ENCODE peak calls at places on chromosomes 11 and 22, in four cellular contexts. G is hepatocyte, C is PC-3, Y is GM23338. H is an unnamed sample.

GRCh38 chr11:832529-833113 is at the start of gene CD151:
- DNase-seq in G (peak), C (peak), Y (peak), H (peak)

GRCh38 chr11:100941033-100941432 is 188.6 kb downstream of the PGR start:
- DNase-seq in C (no peak), G (no peak), Y (no peak), H (peak)

GRCh38 chr11:114171257-114172054 is 111.9 kb downstream of the ZBTB16 start:
- DNase-seq in C (no peak), G (peak), Y (no peak), H (no peak)

GRCh38 chr11:124920870-124921609 is 2.0 kb downstream of the HEPN1 start:
- DNase-seq in Y (peak), C (no peak), G (peak), H (peak)

GRCh38 chr11:120625565-120625964 is 114.0 kb downstream of the GRIK4 start:
- DNase-seq in C (no peak), Y (no peak), G (no peak), H (no peak)

GRCh38 chr22:30985561-30986208 is 16.6 kb downstream of the TUG1 start:
- DNase-seq in Y (peak), C (peak), G (no peak), H (no peak)

GRCh38 chr11:8263769-8264410 is at the start of gene LMO1:
- DNase-seq in C (peak), G (peak), Y (peak), H (peak)

GRCh38 chr11:122743949-122744876 is 88.7 kb downstream of the UBASH3B start:
- DNase-seq in Y (no peak), C (no peak), G (no peak), H (no peak)

GRCh38 chr22:36329217-36330078 is 58.3 kb downstream of the MYH9 start:
- DNase-seq in Y (peak), C (peak), G (peak), H (peak)

GRCh38 chr11:92662580-92662979 is 306.9 kb upstream of the MTNR1B start:
- DNase-seq in C (no peak), Y (no peak), G (no peak), H (no peak)

GRCh38 chr22:21443057-21443734 is 24.0 kb upstream of the TMEM191C start:
- DNase-seq in G (no peak), Y (no peak), C (no peak), H (peak)

GRCh38 chr11:113906038-113906437 is 1.4 kb downstream of the HTR3B start:
- DNase-seq in Y (peak), C (peak), G (peak), H (peak)

GRCh38 chr22:48486163-48486957 is 1341.3 kb downstream of the BRD1 start:
- DNase-seq in C (no peak), Y (no peak), G (peak), H (no peak)

GRCh38 chr22:20384865-20385264 is 9.1 kb upstream of the ZNF74 start:
- DNase-seq in Y (no peak), G (no peak), C (no peak), H (no peak)

GRCh38 chr22:20378110-20378509 is 15.8 kb upstream of the ZNF74 start:
- DNase-seq in C (no peak), G (no peak), Y (no peak), H (no peak)

GRCh38 chr22:20384171-20384570 is 9.8 kb upstream of the ZNF74 start:
- DNase-seq in Y (no peak), G (no peak), C (no peak), H (no peak)

GRCh38 chr22:20380486-20380885 is 13.5 kb upstream of the ZNF74 start:
- DNase-seq in C (no peak), G (no peak), Y (no peak), H (no peak)
- TF ChIP-seq EZH2phosphoT487 in C (no peak), G (no peak), Y (no peak), H (no peak)

DNA sequence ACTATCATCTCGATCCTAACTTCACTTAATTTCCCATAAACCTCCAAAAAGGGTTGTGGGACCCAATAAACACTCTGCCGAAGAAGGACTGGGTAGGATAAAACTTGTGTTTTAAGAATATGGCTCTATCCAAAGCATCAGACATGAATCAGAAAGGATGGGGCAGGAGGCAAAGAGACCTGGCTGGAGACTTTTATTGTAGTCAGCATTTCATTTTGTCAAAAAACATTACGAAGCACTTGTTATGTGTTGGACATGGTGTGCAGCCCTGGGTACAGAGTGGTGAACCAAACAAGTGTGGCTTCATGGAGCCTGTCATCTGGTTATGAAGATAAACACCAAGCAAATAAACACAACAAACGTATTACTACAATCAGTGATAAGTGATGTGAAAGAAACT is 17.3 kb downstream of the IL10RA start:
- DNase-seq in C (no peak), G (no peak), Y (no peak), H (no peak)
- H3K27ac ChIP-seq in C (no peak), G (no peak), Y (no peak), H (no peak)

DNA sequence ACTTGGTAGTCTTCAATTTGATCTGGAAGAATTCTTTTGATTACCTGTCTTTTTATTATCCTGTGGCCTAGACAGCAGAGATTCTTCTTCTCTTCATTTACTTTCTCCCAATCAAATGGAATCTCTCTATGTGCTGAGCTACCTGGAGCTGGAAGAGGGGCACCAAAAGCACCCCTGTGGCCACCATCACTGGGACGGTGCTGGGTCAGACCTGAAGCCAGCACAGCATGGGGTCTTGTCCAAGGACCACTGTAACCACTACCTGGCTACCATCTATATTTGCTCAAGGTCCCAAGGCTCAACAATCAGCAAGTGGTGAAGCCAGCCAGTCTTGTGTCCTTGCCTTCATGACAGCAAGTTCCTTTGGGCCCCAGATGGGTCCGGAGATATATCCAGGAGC is 186.6 kb downstream of the JRKL start:
- DNase-seq in C (no peak), G (no peak), Y (no peak), H (no peak)
- TF ChIP-seq EZH2phosphoT487 in C (no peak), G (no peak), Y (no peak), H (no peak)

GRCh38 chr11:111934301-111934700 is 2.8 kb upstream of the DIXDC1 start:
- DNase-seq in C (no peak), G (no peak), Y (no peak), H (no peak)
- H3K27ac ChIP-seq in C (no peak), G (peak), Y (no peak), H (no peak)

GRCh38 chr11:68825603-68826002 is 16.1 kb downstream of the CPT1A start:
- DNase-seq in C (peak), Y (peak), G (peak), H (peak)
- TF ChIP-seq EZH2phosphoT487 in C (no peak), Y (no peak), G (no peak), H (no peak)

DNA sequence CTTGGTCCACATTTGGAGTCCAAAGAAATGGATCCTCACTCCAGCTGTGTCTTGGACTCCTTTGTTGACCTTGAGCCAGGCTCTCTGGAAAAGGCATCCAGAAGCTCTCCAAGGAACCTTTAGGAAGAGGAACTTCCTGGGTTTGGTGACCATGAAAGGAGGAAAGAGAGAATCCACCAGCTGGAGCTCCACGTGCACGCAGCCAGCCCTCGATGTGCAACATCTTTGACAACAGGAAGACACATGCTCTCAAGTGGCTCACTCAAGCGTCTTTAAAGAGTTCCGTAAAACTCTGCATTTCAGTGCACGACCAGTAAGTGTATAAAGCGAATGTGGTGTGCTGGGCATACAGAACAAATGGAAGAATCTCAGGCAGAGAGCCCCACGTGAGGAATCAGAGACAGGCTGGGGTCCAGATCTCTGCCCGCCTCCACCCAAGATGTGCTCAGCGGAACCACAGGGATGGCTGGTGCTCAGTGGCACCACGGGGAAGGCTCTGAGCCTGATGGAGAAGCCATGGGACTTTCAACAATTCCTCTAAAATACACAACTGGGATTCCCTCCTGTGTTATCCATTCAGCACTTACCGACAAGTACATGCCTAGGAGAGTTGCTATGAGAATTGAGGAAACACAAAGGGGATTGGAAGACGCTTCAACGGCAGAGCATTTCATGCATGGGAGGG is 48.5 kb downstream of the ISX start:
- DNase-seq in C (no peak), G (no peak), Y (no peak), H (no peak)
- H3K27ac ChIP-seq in C (no peak), G (no peak), Y (no peak), H (no peak)